ENCODE peak calls at places on chromosomes 2 and 18, in eight cellular contexts. N is CD4-positive, CD25-positive, alpha-beta regulatory T cell; G is CD8-positive, alpha-beta T cell; F is IMR-90; U is neural progenitor cell; K is body of pancreas; D is prostate gland; J is lower lobe of right lung. O is an unnamed sample.

GRCh38 chr18:55268146-55268545 is 308.9 kb upstream of the CCDC68 start:
- DNase-seq in N (no peak), G (no peak), F (no peak), U (no peak), K (no peak), D (no peak), J (no peak), O (no peak)

GRCh38 chr18:24016643-24017042 is 2.1 kb downstream of the TTC39C start:
- DNase-seq in N (no peak), G (no peak), F (no peak), U (no peak), K (no peak), D (no peak), J (no peak), O (peak; percentile 68)

GRCh38 chr2:211737282-211737681 is 801.3 kb downstream of the ERBB4 start:
- DNase-seq in N (no peak), G (no peak), F (no peak), U (no peak), K (no peak), D (no peak), J (no peak), O (no peak)

GRCh38 chr2:197265931-197266330 is 44.6 kb downstream of the ANKRD44 start:
- DNase-seq in N (no peak), G (no peak), F (no peak), U (no peak), K (no peak), D (no peak), J (no peak), O (no peak)

GRCh38 chr2:175892046-175892445 is 110.0 kb downstream of the LNPK start:
- DNase-seq in N (no peak), G (no peak), F (no peak), U (no peak), K (no peak), D (no peak), J (no peak), O (no peak)

GRCh38 chr2:152587187-152587947 is 129.9 kb downstream of the PRPF40A start:
- DNase-seq in N (no peak), G (no peak), F (peak; percentile 74), U (no peak), K (no peak), D (no peak), J (no peak), O (no peak)

GRCh38 chr18:46950064-46950656 is 32.8 kb downstream of the KATNAL2 start:
- DNase-seq in N (no peak), G (no peak), F (no peak), U (peak; percentile 56), K (no peak), D (no peak), J (no peak), O (no peak)

GRCh38 chr2:216345846-216346245 is 26.4 kb downstream of the MARCHF4 start:
- DNase-seq in N (no peak), G (no peak), F (no peak), U (no peak), K (no peak), D (no peak), J (no peak), O (no peak)

GRCh38 chr2:239689410-239689809 is 288.6 kb upstream of the HDAC4 start:
- DNase-seq in N (no peak), G (no peak), F (no peak), U (no peak), K (no peak), D (no peak), J (peak; percentile 11), O (no peak)

GRCh38 chr2:110903548-110903947 is 171.2 kb downstream of the ACOXL start:
- DNase-seq in N (no peak), G (no peak), F (no peak), U (no peak), K (no peak), D (peak; percentile 32), J (no peak), O (no peak)

GRCh38 chr2:29317801-29318485 is 202.7 kb downstream of the CLIP4 start:
- DNase-seq in N (no peak), G (no peak), F (no peak), U (no peak), K (no peak), D (no peak), J (no peak), O (no peak)

GRCh38 chr2:240124651-240125030 is 11.5 kb downstream of the COPS9 start:
- DNase-seq in N (no peak), G (no peak), F (no peak), U (no peak), K (no peak), D (no peak), J (peak; percentile 15), O (no peak)

GRCh38 chr2:119934319-119934718 is 78.6 kb upstream of the EPB41L5 start:
- DNase-seq in N (no peak), G (no peak), F (no peak), U (no peak), K (no peak), D (no peak), J (no peak), O (no peak)

GRCh38 chr2:224309216-224309615 is 92.7 kb downstream of the FAM124B start:
- DNase-seq in N (no peak), G (no peak), F (no peak), U (no peak), K (no peak), D (no peak), J (no peak), O (no peak)

GRCh38 chr2:180017764-180018163 is 10.7 kb upstream of the CWC22 start:
- DNase-seq in N (no peak), G (no peak), F (peak; percentile 26), U (no peak), K (peak; percentile 27), D (no peak), J (no peak), O (no peak)

GRCh38 chr18:79575891-79576685 is 103.5 kb upstream of the CTDP1 start:
- DNase-seq in N (no peak), G (no peak), F (peak; percentile 84), U (no peak), K (peak; percentile 85), D (peak; percentile 75), J (peak; percentile 42), O (no peak)

GRCh38 chr2:207530160-207531023 is 630 bp downstream of the CREB1 start:
- DNase-seq in N (peak; percentile 49), G (peak; percentile 58), F (no peak), U (peak; percentile 86), K (peak; percentile 58), D (peak; percentile 28), J (peak; percentile 67), O (peak; percentile 43)

GRCh38 chr18:48897531-48897930 is 53.2 kb downstream of the SMAD7 start:
- DNase-seq in N (no peak), G (no peak), F (peak; percentile 42), U (no peak), K (no peak), D (no peak), J (no peak), O (no peak)

GRCh38 chr2:46848446-46848845 is 67.2 kb downstream of the MCFD2 start:
- DNase-seq in N (no peak), G (no peak), F (no peak), U (no peak), K (peak; percentile 25), D (no peak), J (no peak), O (no peak)

GRCh38 chr18:21449367-21450250 is 150.9 kb downstream of the ESCO1 start:
- DNase-seq in N (no peak), G (no peak), F (no peak), U (no peak), K (no peak), D (no peak), J (no peak), O (no peak)

GRCh38 chr2:231028890-231029289 is 8.4 kb upstream of the C2orf72 start:
- DNase-seq in N (no peak), G (no peak), F (no peak), U (no peak), K (no peak), D (no peak), J (no peak), O (no peak)

GRCh38 chr2:60336442-60337141 is 216.9 kb downstream of the BCL11A start:
- DNase-seq in N (no peak), G (no peak), F (no peak), U (no peak), K (peak; percentile 14), D (no peak), J (no peak), O (no peak)
- H3K9me3 ChIP-seq in N (no peaks in the 10 kb centered on the region), G (no peaks in the 10 kb centered on the region), F (no peaks in the 10 kb centered on the region), U (no peaks in the 10 kb centered on the region), K (no peaks in the 10 kb centered on the region), D (no peaks in the 10 kb centered on the region), J (no peaks in the 10 kb centered on the region), O (no peaks in the 10 kb centered on the region)

GRCh38 chr18:11986061-11986460 is 4.8 kb downstream of the IMPA2 start:
- DNase-seq in N (no peak), G (no peak), F (no peak), U (no peak), K (peak; percentile 55), D (no peak), J (no peak), O (no peak)
- H3K4me1 ChIP-seq in N (peaks cover 14% of the 10 kb centered on the region), G (no peaks in the 10 kb centered on the region), F (peaks cover 3% of the 10 kb centered on the region), U (peaks cover 40% of the 10 kb centered on the region), K (peaks cover 81% of the 10 kb centered on the region), D (no peaks in the 10 kb centered on the region), J (peaks cover 40% of the 10 kb centered on the region), O (peaks cover 9% of the 10 kb centered on the region)

DNA sequence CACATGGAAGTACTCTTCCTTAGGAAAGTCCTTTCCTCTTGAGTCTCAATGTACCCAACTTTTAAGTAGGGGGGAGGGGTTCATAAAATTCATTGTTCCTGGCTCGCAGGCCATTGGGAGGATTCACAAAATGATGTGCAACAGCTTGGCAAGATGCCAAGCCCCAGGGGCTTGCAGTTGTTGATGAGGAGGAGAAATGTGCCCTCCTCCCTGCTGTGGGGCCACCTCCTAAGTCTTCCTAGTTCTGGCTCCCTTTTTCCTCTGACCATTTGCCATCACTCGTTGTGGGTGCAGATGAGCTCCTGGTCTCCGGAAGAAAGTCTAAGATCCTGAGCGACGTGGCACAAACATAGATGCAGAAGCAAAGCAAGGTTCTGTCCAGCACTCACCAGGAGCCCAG is 435.4 kb downstream of the EIPR1 start:
- DNase-seq in N (no peak), G (no peak), F (no peak), U (no peak), K (no peak), D (no peak), J (no peak), O (no peak)
- H3K9me3 ChIP-seq in N (no peaks in the 10 kb centered on the region), G (no peaks in the 10 kb centered on the region), F (peaks cover 48% of the 10 kb centered on the region), U (no peaks in the 10 kb centered on the region), K (peaks cover 7% of the 10 kb centered on the region), D (no peaks in the 10 kb centered on the region), J (no peaks in the 10 kb centered on the region), O (no peaks in the 10 kb centered on the region)

GRCh38 chr2:118058979-118059378 is 29.3 kb upstream of the INSIG2 start:
- DNase-seq in N (no peak), G (no peak), F (no peak), U (no peak), K (no peak), D (no peak), J (no peak), O (no peak)

GRCh38 chr2:118062669-118063068 is 25.6 kb upstream of the INSIG2 start:
- DNase-seq in N (no peak), G (no peak), F (no peak), U (no peak), K (no peak), D (no peak), J (no peak), O (no peak)

GRCh38 chr2:118061135-118061955 is 26.9 kb upstream of the INSIG2 start:
- DNase-seq in N (no peak), G (no peak), F (peak; percentile 12), U (peak; percentile 50), K (no peak), D (no peak), J (no peak), O (peak; percentile 12)

GRCh38 chr2:118062048-118062447 is 26.2 kb upstream of the INSIG2 start:
- DNase-seq in N (no peak), G (no peak), F (no peak), U (no peak), K (no peak), D (no peak), J (no peak), O (no peak)

GRCh38 chr2:118059919-118060478 is 28.3 kb upstream of the INSIG2 start:
- DNase-seq in N (no peak), G (no peak), F (peak; percentile 74), U (no peak), K (no peak), D (no peak), J (no peak), O (no peak)
- H3K4me1 ChIP-seq in N (no peaks in the 10 kb centered on the region), G (no peaks in the 10 kb centered on the region), F (peaks cover 1% of the 10 kb centered on the region), U (peaks cover 9% of the 10 kb centered on the region), K (no peaks in the 10 kb centered on the region), D (no peaks in the 10 kb centered on the region), J (peaks cover 12% of the 10 kb centered on the region), O (no peaks in the 10 kb centered on the region)

O was measured in HAP-1.